ENCODE peak calls at places on chromosomes 3 and 15, in eight cellular contexts. One of them, this sample, is unnamed.

GRCh38 chr3:29525254-29525881 is 244.5 kb downstream of the RBMS3 start:
- DNase-seq in renal cortical epithelial cell: peak; percentile 45
- DNase-seq in RWPE1: no peak
- DNase-seq in NCI-H2227 treated with DMSO at 0.1 percent for 48 hours: peak; percentile 88
- DNase-seq in ELR: no peak
- DNase-seq in HFFc6: peak; percentile 10
- DNase-seq in CD4-positive, alpha-beta T cell: no peak
- DNase-seq in amniotic stem cell: no peak
- DNase-seq in this sample: no peak

GRCh38 chr3:46668116-46668515 is 25.4 kb downstream of the ALS2CL start:
- DNase-seq in renal cortical epithelial cell: no peak
- DNase-seq in RWPE1: no peak
- DNase-seq in NCI-H2227 treated with DMSO at 0.1 percent for 48 hours: no peak
- DNase-seq in ELR: no peak
- DNase-seq in HFFc6: no peak
- DNase-seq in CD4-positive, alpha-beta T cell: no peak
- DNase-seq in amniotic stem cell: no peak
- DNase-seq in this sample: no peak

GRCh38 chr15:57114070-57114469 is 195.6 kb downstream of the TCF12 start:
- DNase-seq in renal cortical epithelial cell: peak; percentile 65
- DNase-seq in RWPE1: no peak
- DNase-seq in NCI-H2227 treated with DMSO at 0.1 percent for 48 hours: no peak
- DNase-seq in ELR: no peak
- DNase-seq in HFFc6: no peak
- DNase-seq in CD4-positive, alpha-beta T cell: no peak
- DNase-seq in amniotic stem cell: no peak
- DNase-seq in this sample: no peak

GRCh38 chr3:31288641-31289100 is 244.1 kb upstream of the STT3B start:
- DNase-seq in renal cortical epithelial cell: peak; percentile 46
- DNase-seq in RWPE1: peak; percentile 77
- DNase-seq in NCI-H2227 treated with DMSO at 0.1 percent for 48 hours: no peak
- DNase-seq in ELR: peak; percentile 73
- DNase-seq in HFFc6: peak; percentile 41
- DNase-seq in CD4-positive, alpha-beta T cell: no peak
- DNase-seq in amniotic stem cell: no peak
- DNase-seq in this sample: no peak

GRCh38 chr3:177110308-177111254 is 86.7 kb downstream of the TBL1XR1 start:
- DNase-seq in renal cortical epithelial cell: no peak
- DNase-seq in RWPE1: no peak
- DNase-seq in NCI-H2227 treated with DMSO at 0.1 percent for 48 hours: no peak
- DNase-seq in ELR: no peak
- DNase-seq in HFFc6: no peak
- DNase-seq in CD4-positive, alpha-beta T cell: no peak
- DNase-seq in amniotic stem cell: no peak
- DNase-seq in this sample: no peak

GRCh38 chr3:70264122-70264780 is 48.2 kb downstream of the MDFIC2 start:
- DNase-seq in renal cortical epithelial cell: peak; percentile 99
- DNase-seq in RWPE1: no peak
- DNase-seq in NCI-H2227 treated with DMSO at 0.1 percent for 48 hours: no peak
- DNase-seq in ELR: peak; percentile 38
- DNase-seq in HFFc6: no peak
- DNase-seq in CD4-positive, alpha-beta T cell: no peak
- DNase-seq in amniotic stem cell: no peak
- DNase-seq in this sample: no peak

GRCh38 chr3:73493543-73494314 is 131.0 kb downstream of the PDZRN3 start:
- DNase-seq in renal cortical epithelial cell: no peak
- DNase-seq in RWPE1: no peak
- DNase-seq in NCI-H2227 treated with DMSO at 0.1 percent for 48 hours: no peak
- DNase-seq in ELR: peak; percentile 22
- DNase-seq in HFFc6: peak; percentile 81
- DNase-seq in CD4-positive, alpha-beta T cell: no peak
- DNase-seq in amniotic stem cell: peak; percentile 43
- DNase-seq in this sample: no peak

GRCh38 chr3:150697646-150698045 is 6.1 kb downstream of the ERICH6 start:
- DNase-seq in renal cortical epithelial cell: no peak
- DNase-seq in RWPE1: no peak
- DNase-seq in NCI-H2227 treated with DMSO at 0.1 percent for 48 hours: no peak
- DNase-seq in ELR: peak; percentile 46
- DNase-seq in HFFc6: peak; percentile 49
- DNase-seq in CD4-positive, alpha-beta T cell: no peak
- DNase-seq in amniotic stem cell: no peak
- DNase-seq in this sample: peak; percentile 24

GRCh38 chr3:42653560-42654330 is at the start of gene ZBTB47:
- DNase-seq in renal cortical epithelial cell: no peak
- DNase-seq in RWPE1: peak; percentile 34
- DNase-seq in NCI-H2227 treated with DMSO at 0.1 percent for 48 hours: no peak
- DNase-seq in ELR: peak; percentile 54
- DNase-seq in HFFc6: no peak
- DNase-seq in CD4-positive, alpha-beta T cell: no peak
- DNase-seq in amniotic stem cell: no peak
- DNase-seq in this sample: no peak

GRCh38 chr3:39052613-39053012 is 797 bp downstream of the WDR48 start:
- DNase-seq in renal cortical epithelial cell: peak; percentile 8
- DNase-seq in RWPE1: no peak
- DNase-seq in NCI-H2227 treated with DMSO at 0.1 percent for 48 hours: no peak
- DNase-seq in ELR: peak; percentile 11
- DNase-seq in HFFc6: no peak
- DNase-seq in CD4-positive, alpha-beta T cell: no peak
- DNase-seq in amniotic stem cell: no peak
- DNase-seq in this sample: no peak

GRCh38 chr3:151263126-151263525 is 15.2 kb downstream of the P2RY14 start:
- DNase-seq in renal cortical epithelial cell: no peak
- DNase-seq in RWPE1: no peak
- DNase-seq in NCI-H2227 treated with DMSO at 0.1 percent for 48 hours: no peak
- DNase-seq in ELR: no peak
- DNase-seq in HFFc6: no peak
- DNase-seq in CD4-positive, alpha-beta T cell: no peak
- DNase-seq in amniotic stem cell: no peak
- DNase-seq in this sample: no peak

GRCh38 chr15:23648920-23649515 is 1.4 kb upstream of the MAGEL2 start:
- DNase-seq in renal cortical epithelial cell: no peak
- DNase-seq in RWPE1: peak; percentile 9
- DNase-seq in NCI-H2227 treated with DMSO at 0.1 percent for 48 hours: no peak
- DNase-seq in ELR: peak; percentile 2
- DNase-seq in HFFc6: no peak
- DNase-seq in CD4-positive, alpha-beta T cell: no peak
- DNase-seq in amniotic stem cell: no peak
- DNase-seq in this sample: no peak

GRCh38 chr15:64651573-64652260 is 123.7 kb downstream of the RBPMS2 start:
- DNase-seq in renal cortical epithelial cell: peak; percentile 75
- DNase-seq in RWPE1: no peak
- DNase-seq in NCI-H2227 treated with DMSO at 0.1 percent for 48 hours: no peak
- DNase-seq in ELR: peak; percentile 4
- DNase-seq in HFFc6: peak; percentile 4
- DNase-seq in CD4-positive, alpha-beta T cell: peak; percentile 23
- DNase-seq in amniotic stem cell: no peak
- DNase-seq in this sample: no peak

GRCh38 chr3:163776753-163777152 is 1301.5 kb downstream of the SI start:
- DNase-seq in renal cortical epithelial cell: no peak
- DNase-seq in RWPE1: no peak
- DNase-seq in NCI-H2227 treated with DMSO at 0.1 percent for 48 hours: no peak
- DNase-seq in ELR: no peak
- DNase-seq in HFFc6: no peak
- DNase-seq in CD4-positive, alpha-beta T cell: no peak
- DNase-seq in amniotic stem cell: no peak
- DNase-seq in this sample: no peak

GRCh38 chr3:30733229-30733628 is 126.8 kb downstream of the TGFBR2 start:
- DNase-seq in renal cortical epithelial cell: no peak
- DNase-seq in RWPE1: no peak
- DNase-seq in NCI-H2227 treated with DMSO at 0.1 percent for 48 hours: no peak
- DNase-seq in ELR: no peak
- DNase-seq in HFFc6: no peak
- DNase-seq in CD4-positive, alpha-beta T cell: no peak
- DNase-seq in amniotic stem cell: no peak
- DNase-seq in this sample: no peak

GRCh38 chr3:12966847-12967750 is 106.1 kb downstream of the IQSEC1 start:
- DNase-seq in renal cortical epithelial cell: no peak
- DNase-seq in RWPE1: peak; percentile 23
- DNase-seq in NCI-H2227 treated with DMSO at 0.1 percent for 48 hours: no peak
- DNase-seq in ELR: peak; percentile 41
- DNase-seq in HFFc6: no peak
- DNase-seq in CD4-positive, alpha-beta T cell: no peak
- DNase-seq in amniotic stem cell: no peak
- DNase-seq in this sample: no peak

GRCh38 chr15:100812802-100813201 is 66.8 kb upstream of the ALDH1A3 start:
- DNase-seq in renal cortical epithelial cell: no peak
- DNase-seq in RWPE1: no peak
- DNase-seq in NCI-H2227 treated with DMSO at 0.1 percent for 48 hours: no peak
- DNase-seq in ELR: no peak
- DNase-seq in HFFc6: no peak
- DNase-seq in CD4-positive, alpha-beta T cell: no peak
- DNase-seq in amniotic stem cell: no peak
- DNase-seq in this sample: no peak

GRCh38 chr3:149247929-149248691 is 26.5 kb upstream of the CP start:
- DNase-seq in renal cortical epithelial cell: peak; percentile 58
- DNase-seq in RWPE1: no peak
- DNase-seq in NCI-H2227 treated with DMSO at 0.1 percent for 48 hours: peak; percentile 6
- DNase-seq in ELR: peak; percentile 60
- DNase-seq in HFFc6: no peak
- DNase-seq in CD4-positive, alpha-beta T cell: no peak
- DNase-seq in amniotic stem cell: no peak
- DNase-seq in this sample: no peak

GRCh38 chr3:44036850-44037249 is 204.8 kb upstream of the TOPAZ1 start:
- DNase-seq in renal cortical epithelial cell: no peak
- DNase-seq in RWPE1: no peak
- DNase-seq in NCI-H2227 treated with DMSO at 0.1 percent for 48 hours: no peak
- DNase-seq in ELR: no peak
- DNase-seq in HFFc6: no peak
- DNase-seq in CD4-positive, alpha-beta T cell: no peak
- DNase-seq in amniotic stem cell: no peak
- DNase-seq in this sample: no peak

GRCh38 chr3:120449701-120450216 is 1.0 kb downstream of the FSTL1 start:
- DNase-seq in renal cortical epithelial cell: no peak
- DNase-seq in RWPE1: peak; percentile 26
- DNase-seq in NCI-H2227 treated with DMSO at 0.1 percent for 48 hours: no peak
- DNase-seq in ELR: peak; percentile 56
- DNase-seq in HFFc6: peak; percentile 39
- DNase-seq in CD4-positive, alpha-beta T cell: no peak
- DNase-seq in amniotic stem cell: no peak
- DNase-seq in this sample: no peak

GRCh38 chr3:38609386-38610111 is 39.9 kb downstream of the SCN5A start:
- DNase-seq in renal cortical epithelial cell: no peak
- DNase-seq in RWPE1: no peak
- DNase-seq in NCI-H2227 treated with DMSO at 0.1 percent for 48 hours: no peak
- DNase-seq in ELR: no peak
- DNase-seq in HFFc6: no peak
- DNase-seq in CD4-positive, alpha-beta T cell: no peak
- DNase-seq in amniotic stem cell: no peak
- DNase-seq in this sample: no peak

GRCh38 chr3:182989566-182989965 is 9.2 kb upstream of the DCUN1D1 start:
- DNase-seq in renal cortical epithelial cell: no peak
- DNase-seq in RWPE1: peak; percentile 22
- DNase-seq in NCI-H2227 treated with DMSO at 0.1 percent for 48 hours: no peak
- DNase-seq in ELR: no peak
- DNase-seq in HFFc6: no peak
- DNase-seq in CD4-positive, alpha-beta T cell: no peak
- DNase-seq in amniotic stem cell: no peak
- DNase-seq in this sample: no peak

GRCh38 chr3:179432021-179432420 is 19.2 kb downstream of the GNB4 start:
- DNase-seq in renal cortical epithelial cell: no peak
- DNase-seq in RWPE1: no peak
- DNase-seq in NCI-H2227 treated with DMSO at 0.1 percent for 48 hours: no peak
- DNase-seq in ELR: no peak
- DNase-seq in HFFc6: no peak
- DNase-seq in CD4-positive, alpha-beta T cell: no peak
- DNase-seq in amniotic stem cell: no peak
- DNase-seq in this sample: no peak

GRCh38 chr15:98025237-98025636 is 64.7 kb downstream of the ARRDC4 start:
- DNase-seq in renal cortical epithelial cell: peak; percentile 95
- DNase-seq in RWPE1: peak; percentile 55
- DNase-seq in NCI-H2227 treated with DMSO at 0.1 percent for 48 hours: no peak
- DNase-seq in ELR: peak; percentile 75
- DNase-seq in HFFc6: peak; percentile 67
- DNase-seq in CD4-positive, alpha-beta T cell: no peak
- DNase-seq in amniotic stem cell: no peak
- DNase-seq in this sample: no peak

GRCh38 chr3:105369501-105370371 is 3.0 kb downstream of the ALCAM start:
- DNase-seq in renal cortical epithelial cell: peak; percentile 71
- DNase-seq in RWPE1: peak; percentile 16
- DNase-seq in NCI-H2227 treated with DMSO at 0.1 percent for 48 hours: no peak
- DNase-seq in ELR: peak; percentile 85
- DNase-seq in HFFc6: peak; percentile 70
- DNase-seq in CD4-positive, alpha-beta T cell: peak; percentile 18
- DNase-seq in amniotic stem cell: peak; percentile 53
- DNase-seq in this sample: no peak

GRCh38 chr3:115633467-115633866 is 10.2 kb downstream of the GAP43 start:
- DNase-seq in renal cortical epithelial cell: no peak
- DNase-seq in RWPE1: no peak
- DNase-seq in NCI-H2227 treated with DMSO at 0.1 percent for 48 hours: no peak
- DNase-seq in ELR: no peak
- DNase-seq in HFFc6: no peak
- DNase-seq in CD4-positive, alpha-beta T cell: no peak
- DNase-seq in amniotic stem cell: no peak
- DNase-seq in this sample: no peak

GRCh38 chr15:50128266-50128665 is 9.2 kb upstream of the ATP8B4 start:
- DNase-seq in renal cortical epithelial cell: no peak
- DNase-seq in RWPE1: no peak
- DNase-seq in NCI-H2227 treated with DMSO at 0.1 percent for 48 hours: no peak
- DNase-seq in ELR: no peak
- DNase-seq in HFFc6: peak; percentile 11
- DNase-seq in CD4-positive, alpha-beta T cell: no peak
- DNase-seq in amniotic stem cell: no peak
- DNase-seq in this sample: no peak

GRCh38 chr3:59185586-59186381 is 136.0 kb upstream of the CFAP20DC start:
- DNase-seq in renal cortical epithelial cell: peak; percentile 28
- DNase-seq in RWPE1: peak; percentile 1
- DNase-seq in NCI-H2227 treated with DMSO at 0.1 percent for 48 hours: peak; percentile 4
- DNase-seq in ELR: peak; percentile 3
- DNase-seq in HFFc6: no peak
- DNase-seq in CD4-positive, alpha-beta T cell: no peak
- DNase-seq in amniotic stem cell: no peak
- DNase-seq in this sample: no peak

GRCh38 chr3:125359700-125360099 is 15.4 kb downstream of the ZNF148 start:
- DNase-seq in renal cortical epithelial cell: no peak
- DNase-seq in RWPE1: no peak
- DNase-seq in NCI-H2227 treated with DMSO at 0.1 percent for 48 hours: no peak
- DNase-seq in ELR: no peak
- DNase-seq in HFFc6: no peak
- DNase-seq in CD4-positive, alpha-beta T cell: no peak
- DNase-seq in amniotic stem cell: no peak
- DNase-seq in this sample: no peak

GRCh38 chr3:112653209-112653871 is 12.4 kb upstream of the CCDC80 start:
- DNase-seq in renal cortical epithelial cell: peak; percentile 91
- DNase-seq in RWPE1: peak; percentile 85
- DNase-seq in NCI-H2227 treated with DMSO at 0.1 percent for 48 hours: no peak
- DNase-seq in ELR: peak; percentile 99
- DNase-seq in HFFc6: peak; percentile 96
- DNase-seq in CD4-positive, alpha-beta T cell: no peak
- DNase-seq in amniotic stem cell: peak; percentile 71
- DNase-seq in this sample: peak; percentile 98

This sample was measured in AG04449.